ENCODE peak calls at places on chromosomes 2 and 18, in five cellular contexts. L is pancreas, K is progenitor cell of endocrine pancreas, Y is NCI-H774, R is Calu3. H is an unnamed sample.

GRCh38 chr2:7111626-7112025 is 194.4 kb downstream of the RNF144A start:
- DNase-seq in L (no peak), K (no peak), Y (no peak), R (no peak), H (no peak)

GRCh38 chr2:216635701-216636541 is 2.7 kb downstream of the IGFBP2 start:
- DNase-seq in L (no peak), K (no peak), Y (no peak), R (no peak), H (no peak)

GRCh38 chr18:72672364-72673151 is 128.4 kb upstream of the CBLN2 start:
- DNase-seq in L (no peak), K (no peak), Y (peak), R (peak), H (no peak)

GRCh38 chr2:24382363-24383021 is 22.2 kb upstream of the ITSN2 start:
- DNase-seq in L (no peak), K (peak), Y (peak), R (peak), H (peak)

GRCh38 chr2:43736637-43737036 is 37.2 kb upstream of the DYNC2LI1 start:
- DNase-seq in L (no peak), K (no peak), Y (no peak), R (no peak), H (no peak)

GRCh38 chr18:78783564-78783960 is 196.1 kb upstream of the SALL3 start:
- DNase-seq in L (no peak), K (no peak), Y (no peak), R (no peak), H (no peak)

GRCh38 chr2:72116081-72116533 is 31.6 kb downstream of the CYP26B1 start:
- DNase-seq in L (no peak), K (no peak), Y (no peak), R (peak), H (no peak)

GRCh38 chr2:40197121-40197520 is 254.8 kb downstream of the SLC8A1 start:
- DNase-seq in L (no peak), K (no peak), Y (no peak), R (no peak), H (no peak)

GRCh38 chr2:24409700-24410556 is 49.6 kb upstream of the ITSN2 start:
- DNase-seq in L (no peak), K (no peak), Y (peak), R (peak), H (peak)

GRCh38 chr18:48804856-48805610 is 145.7 kb downstream of the SMAD7 start:
- DNase-seq in L (no peak), K (no peak), Y (no peak), R (no peak), H (peak)

GRCh38 chr18:59715966-59716369 is 18.7 kb upstream of the CCBE1 start:
- DNase-seq in L (no peak), K (no peak), Y (no peak), R (peak), H (no peak)

GRCh38 chr18:54734059-54734458 is 94.2 kb upstream of the RAB27B start:
- DNase-seq in L (no peak), K (no peak), Y (no peak), R (peak), H (no peak)

GRCh38 chr2:168165418-168165817 is 82.0 kb downstream of the STK39 start:
- DNase-seq in L (no peak), K (no peak), Y (no peak), R (no peak), H (no peak)

GRCh38 chr18:10525563-10526210 is at the start of gene NAPG:
- DNase-seq in L (peak), K (peak), Y (peak), R (peak), H (peak)

GRCh38 chr2:102112692-102113665 is 29.6 kb upstream of the IL1R1 start:
- DNase-seq in L (no peak), K (no peak), Y (no peak), R (no peak), H (no peak)

GRCh38 chr2:17879137-17879912 is 858 bp downstream of the KCNS3 start:
- DNase-seq in L (peak), K (peak), Y (peak), R (peak), H (peak)

GRCh38 chr2:65056215-65056989 is at the start of gene CEP68:
- DNase-seq in L (peak), K (peak), Y (peak), R (peak), H (peak)

GRCh38 chr18:77086656-77087390 is 45.8 kb downstream of the MBP start:
- DNase-seq in L (no peak), K (no peak), Y (no peak), R (peak), H (peak)

GRCh38 chr2:70070557-70071268 is 16.6 kb upstream of the PCBP1 start:
- DNase-seq in L (no peak), K (peak), Y (peak), R (peak), H (peak)

GRCh38 chr2:217074576-217075224 is 214.8 kb upstream of the TNP1 start:
- DNase-seq in L (no peak), K (no peak), Y (no peak), R (no peak), H (no peak)

GRCh38 chr2:129256642-129257041 is 722.8 kb upstream of the RAB6C start:
- DNase-seq in L (no peak), K (no peak), Y (no peak), R (no peak), H (no peak)

GRCh38 chr2:37228788-37229187 is 2.6 kb downstream of the CEBPZ start:
- DNase-seq in L (no peak), K (no peak), Y (no peak), R (no peak), H (no peak)

GRCh38 chr18:76265375-76266225 is 229.4 kb downstream of the ZNF516 start:
- DNase-seq in L (no peak), K (no peak), Y (no peak), R (no peak), H (no peak)

GRCh38 chr2:153197635-153198386 is 280.8 kb downstream of the RPRM start:
- DNase-seq in L (no peak), K (no peak), Y (no peak), R (no peak), H (no peak)

GRCh38 chr2:128535928-128536327 is 217.3 kb upstream of the HS6ST1 start:
- DNase-seq in L (no peak), K (no peak), Y (no peak), R (no peak), H (no peak)

GRCh38 chr18:62586781-62587487 is 64.1 kb downstream of the ZCCHC2 start:
- DNase-seq in L (no peak), K (no peak), Y (no peak), R (no peak), H (no peak)

GRCh38 chr2:60552096-60552850 is 1.2 kb downstream of the BCL11A start:
- DNase-seq in L (peak), K (peak), Y (peak), R (no peak), H (no peak)

GRCh38 chr18:38497281-38497680 is 931.7 kb upstream of the CELF4 start:
- DNase-seq in L (no peak), K (no peak), Y (no peak), R (no peak), H (no peak)

GRCh38 chr18:55206941-55207340 is 247.7 kb upstream of the CCDC68 start:
- DNase-seq in L (no peak), K (no peak), Y (no peak), R (no peak), H (no peak)

GRCh38 chr2:197037863-197038398 is 111.4 kb upstream of the PGAP1 start:
- DNase-seq in L (no peak), K (no peak), Y (no peak), R (no peak), H (no peak)

GRCh38 chr18:28984731-28985130 is 807.8 kb upstream of the CDH2 start:
- DNase-seq in L (no peak), K (no peak), Y (no peak), R (no peak), H (no peak)

GRCh38 chr18:6561029-6561861 is 146.5 kb upstream of the L3MBTL4 start:
- DNase-seq in L (no peak), K (no peak), Y (no peak), R (no peak), H (peak)

GRCh38 chr18:31500161-31500688 is 2.2 kb downstream of the DSG2 start:
- DNase-seq in L (no peak), K (no peak), Y (no peak), R (no peak), H (no peak)